ENCODE peak calls at places on chromosomes 7 and 10, in five cellular contexts. S is MM.1S, K is GF-D8, B is HT1080, Q is hypothalamus. W is an unnamed sample.
A peak's percentile ranks its signal among the peaks of the same experiment; 100 is the strongest.

GRCh38 chr10:73625004-73625883 is 16.0 kb downstream of the MYOZ1 start:
- DNase-seq in S (peak; percentile 27), K (peak; percentile 5), B (peak; percentile 34), Q (no peak), W (peak; percentile 14)

GRCh38 chr7:41972270-41972669 is 264.7 kb downstream of the GLI3 start:
- DNase-seq in S (no peak), K (no peak), B (no peak), Q (no peak), W (no peak)

GRCh38 chr7:68529221-68529620 is 1069.1 kb upstream of the AUTS2 start:
- DNase-seq in S (peak; percentile 57), K (no peak), B (peak; percentile 10), Q (no peak), W (peak; percentile 93)

GRCh38 chr10:75497997-75498797 is 66.8 kb downstream of the LRMDA start:
- DNase-seq in S (no peak), K (no peak), B (no peak), Q (no peak), W (no peak)

GRCh38 chr7:822692-823276 is 9.5 kb upstream of the SUN1 start:
- DNase-seq in S (no peak), K (no peak), B (no peak), Q (no peak), W (no peak)

GRCh38 chr7:88689821-88690220 is 69.7 kb upstream of the ZNF804B start:
- DNase-seq in S (no peak), K (no peak), B (no peak), Q (no peak), W (no peak)

GRCh38 chr7:138065827-138066226 is 10.4 kb upstream of the AKR1D1 start:
- DNase-seq in S (no peak), K (no peak), B (no peak), Q (no peak), W (no peak)

GRCh38 chr10:23496727-23497126 is 57.9 kb downstream of the OTUD1 start:
- DNase-seq in S (peak; percentile 33), K (no peak), B (no peak), Q (no peak), W (no peak)

GRCh38 chr10:30434273-30435067 is 486 bp downstream of the MAP3K8 start:
- DNase-seq in S (peak; percentile 73), K (peak; percentile 87), B (no peak), Q (peak; percentile 24), W (peak; percentile 76)

GRCh38 chr7:31043035-31043434 is 9.1 kb upstream of the ADCYAP1R1 start:
- DNase-seq in S (no peak), K (no peak), B (no peak), Q (peak; percentile 65), W (no peak)

GRCh38 chr10:132548106-132548823 is 10.7 kb downstream of the INPP5A start:
- DNase-seq in S (no peak), K (no peak), B (no peak), Q (no peak), W (no peak)

GRCh38 chr10:12703813-12704212 is 297.7 kb downstream of the CCDC3 start:
- DNase-seq in S (no peak), K (no peak), B (peak; percentile 69), Q (no peak), W (no peak)

GRCh38 chr7:2979276-2979675 is 64.4 kb downstream of the CARD11 start:
- DNase-seq in S (peak; percentile 13), K (no peak), B (no peak), Q (no peak), W (peak; percentile 43)

GRCh38 chr10:1169981-1170866 is 114.0 kb downstream of the WDR37 start:
- DNase-seq in S (no peak), K (no peak), B (no peak), Q (no peak), W (no peak)

GRCh38 chr7:103795112-103795511 is 194.3 kb downstream of the RELN start:
- DNase-seq in S (no peak), K (no peak), B (no peak), Q (no peak), W (no peak)

GRCh38 chr10:35420827-35421552 is 84.7 kb downstream of the CCNY start:
- DNase-seq in S (no peak), K (no peak), B (no peak), Q (no peak), W (no peak)

GRCh38 chr10:30013684-30014246 is 45.6 kb downstream of the JCAD start:
- DNase-seq in S (no peak), K (no peak), B (no peak), Q (peak; percentile 26), W (no peak)

GRCh38 chr7:5699951-5700384 is 81.5 kb downstream of the RNF216 start:
- DNase-seq in S (peak; percentile 91), K (no peak), B (no peak), Q (no peak), W (no peak)

GRCh38 chr7:142587578-142588191 is 161.6 kb upstream of the PRSS1 start:
- DNase-seq in S (peak; percentile 94), K (peak; percentile 45), B (peak; percentile 76), Q (no peak), W (peak; percentile 85)

GRCh38 chr7:73896454-73896853 is 35.5 kb downstream of the TMEM270 start:
- DNase-seq in S (no peak), K (no peak), B (peak; percentile 22), Q (no peak), W (no peak)

GRCh38 chr10:75987610-75988009 is 556.2 kb downstream of the LRMDA start:
- DNase-seq in S (no peak), K (no peak), B (peak; percentile 42), Q (no peak), W (no peak)

GRCh38 chr7:51029586-51030230 is 247.0 kb upstream of the GRB10 start:
- DNase-seq in S (no peak), K (no peak), B (peak; percentile 64), Q (no peak), W (no peak)

GRCh38 chr7:87152112-87152896 is at the start of gene DMTF1:
- DNase-seq in S (peak; percentile 93), K (peak; percentile 91), B (peak; percentile 97), Q (peak; percentile 93), W (peak; percentile 96)

GRCh38 chr10:78865518-78865835 is 203.3 kb upstream of the ZMIZ1 start:
- DNase-seq in S (no peak), K (no peak), B (peak; percentile 13), Q (peak; percentile 60), W (no peak)